ENCODE peak calls at places on chromosome 1, in ten cellular contexts. F is lung microvascular endothelial cell; P is EL; J is uterus; T is fibroblast of lung; X is Karpas-422; B is activated naive CD4-positive, alpha-beta T cell; Y is stimulated activated CD4-positive, alpha-beta T cell treated with anti-CD3 and anti-CD28 coated beads, TNF-alpha, amount 100 ng/mL, for 48 hours; G is T follicular helper cell; Q is activated CD4-positive, alpha-beta T cell treated with anti-CD3 and anti-CD28 coated beads for 1 hour. N is an unnamed sample.

GRCh38 chr1:38831753-38832734 is 27.5 kb downstream of the RRAGC start:
- DNase-seq in F (no peak), P (peak; percentile 12), J (no peak), T (no peak), X (no peak), B (no peak), Y (no peak), G (no peak), Q (no peak), N (peak; percentile 23)

GRCh38 chr1:40160806-40161124 is 422 bp upstream of the RLF start:
- DNase-seq in F (no peak), P (no peak), J (no peak), T (no peak), X (no peak), B (no peak), Y (no peak), G (no peak), Q (no peak), N (no peak)

GRCh38 chr1:4422496-4423289 is 231.7 kb upstream of the AJAP1 start:
- DNase-seq in F (no peak), P (no peak), J (no peak), T (no peak), X (peak; percentile 43), B (no peak), Y (no peak), G (no peak), Q (no peak), N (no peak)

GRCh38 chr1:43286115-43286514 is 734 bp upstream of the C1orf210 start:
- DNase-seq in F (no peak), P (no peak), J (no peak), T (no peak), X (no peak), B (no peak), Y (no peak), G (no peak), Q (no peak), N (no peak)

GRCh38 chr1:229035054-229035747 is 235.7 kb upstream of the RAB4A start:
- DNase-seq in F (no peak), P (no peak), J (no peak), T (no peak), X (no peak), B (no peak), Y (no peak), G (no peak), Q (no peak), N (no peak)

GRCh38 chr1:202161151-202162048 is 998 bp upstream of the PTPN7 start:
- DNase-seq in F (no peak), P (no peak), J (no peak), T (no peak), X (no peak), B (no peak), Y (no peak), G (no peak), Q (no peak), N (no peak)

GRCh38 chr1:15578921-15579682 is 5.7 kb downstream of the AGMAT start:
- DNase-seq in F (no peak), P (no peak), J (no peak), T (no peak), X (no peak), B (no peak), Y (no peak), G (no peak), Q (peak; percentile 16), N (peak; percentile 35)

GRCh38 chr1:9538669-9539164 is 548 bp upstream of the SLC25A33 start:
- DNase-seq in F (no peak), P (no peak), J (peak; percentile 24), T (no peak), X (no peak), B (no peak), Y (no peak), G (no peak), Q (peak; percentile 8), N (no peak)

GRCh38 chr1:112674440-112674985 is at the start of gene MOV10:
- DNase-seq in F (peak; percentile 84), P (peak; percentile 83), J (peak; percentile 68), T (peak; percentile 79), X (peak; percentile 80), B (no peak), Y (peak; percentile 57), G (peak; percentile 40), Q (peak; percentile 46), N (peak; percentile 80)

GRCh38 chr1:44594871-44595735 is 79.2 kb downstream of the TMEM53 start:
- DNase-seq in F (peak; percentile 58), P (peak; percentile 63), J (peak; percentile 76), T (peak; percentile 35), X (peak; percentile 92), B (peak; percentile 32), Y (peak; percentile 81), G (peak; percentile 58), Q (peak; percentile 58), N (peak; percentile 74)

GRCh38 chr1:205072286-205072685 is 12.0 kb downstream of the TMEM81 start:
- DNase-seq in F (no peak), P (no peak), J (no peak), T (no peak), X (no peak), B (no peak), Y (no peak), G (no peak), Q (no peak), N (no peak)

GRCh38 chr1:245807306-245807705 is 652.5 kb downstream of the KIF26B start:
- DNase-seq in F (no peak), P (no peak), J (no peak), T (no peak), X (peak; percentile 81), B (no peak), Y (no peak), G (no peak), Q (no peak), N (no peak)

GRCh38 chr1:153363641-153364040 is 6.0 kb downstream of the S100A9 start:
- DNase-seq in F (no peak), P (no peak), J (no peak), T (no peak), X (no peak), B (no peak), Y (no peak), G (no peak), Q (no peak), N (no peak)

GRCh38 chr1:65527211-65527610 is 106.7 kb downstream of the LEPR start:
- DNase-seq in F (peak; percentile 79), P (peak; percentile 84), J (no peak), T (peak; percentile 50), X (no peak), B (no peak), Y (no peak), G (no peak), Q (no peak), N (no peak)

GRCh38 chr1:185373813-185374524 is 56.9 kb upstream of the IVNS1ABP start:
- DNase-seq in F (peak; percentile 93), P (peak; percentile 64), J (no peak), T (peak; percentile 14), X (no peak), B (no peak), Y (no peak), G (no peak), Q (no peak), N (peak; percentile 40)

GRCh38 chr1:226310637-226311195 is 1.8 kb upstream of the LIN9 start:
- DNase-seq in F (no peak), P (no peak), J (no peak), T (no peak), X (no peak), B (no peak), Y (no peak), G (no peak), Q (no peak), N (no peak)

GRCh38 chr1:44895919-44896734 is 53.1 kb upstream of the PTCH2 start:
- DNase-seq in F (no peak), P (peak; percentile 16), J (no peak), T (no peak), X (no peak), B (no peak), Y (no peak), G (no peak), Q (no peak), N (no peak)

N was measured in myocyte.